ENCODE peak calls at places on chromosomes 7 and 10, in six cellular contexts. One of them, this sample, is unnamed.

GRCh38 chr10:50347394-50347802 is 96.1 kb upstream of the ASAH2 start:
- DNase-seq in bronchial epithelial cell: no peak
- DNase-seq in endothelial cell: no peak
- DNase-seq in AG09309: no peak
- DNase-seq in RWPE2: no peak
- DNase-seq in RWPE1: no peak
- DNase-seq in this sample: no peak

GRCh38 chr10:122363722-122364463 is 10.6 kb upstream of the PLEKHA1 start:
- DNase-seq in RWPE2: no peak
- DNase-seq in bronchial epithelial cell: peak
- DNase-seq in AG09309: no peak
- DNase-seq in endothelial cell: no peak
- DNase-seq in RWPE1: peak
- DNase-seq in this sample: no peak

GRCh38 chr10:12397147-12397896 is 48.0 kb downstream of the CAMK1D start:
- DNase-seq in RWPE1: no peak
- DNase-seq in RWPE2: no peak
- DNase-seq in AG09309: no peak
- DNase-seq in endothelial cell: no peak
- DNase-seq in bronchial epithelial cell: no peak
- DNase-seq in this sample: no peak

GRCh38 chr10:1472605-1473004 is 264.7 kb downstream of the ADARB2 start:
- DNase-seq in endothelial cell: no peak
- DNase-seq in RWPE2: no peak
- DNase-seq in AG09309: no peak
- DNase-seq in bronchial epithelial cell: no peak
- DNase-seq in RWPE1: no peak
- DNase-seq in this sample: no peak

GRCh38 chr7:43522406-43523156 is 60.3 kb upstream of the STK17A start:
- DNase-seq in endothelial cell: no peak
- DNase-seq in bronchial epithelial cell: peak
- DNase-seq in AG09309: peak
- DNase-seq in RWPE2: no peak
- DNase-seq in RWPE1: peak
- DNase-seq in this sample: no peak

GRCh38 chr10:74189999-74190421 is 39.0 kb downstream of the ADK start:
- DNase-seq in endothelial cell: no peak
- DNase-seq in RWPE2: no peak
- DNase-seq in RWPE1: peak
- DNase-seq in bronchial epithelial cell: peak
- DNase-seq in AG09309: peak
- DNase-seq in this sample: peak

GRCh38 chr7:149002604-149003003 is 25.7 kb downstream of the PDIA4 start:
- DNase-seq in RWPE2: no peak
- DNase-seq in bronchial epithelial cell: no peak
- DNase-seq in RWPE1: no peak
- DNase-seq in endothelial cell: no peak
- DNase-seq in AG09309: no peak
- DNase-seq in this sample: no peak

GRCh38 chr7:135784013-135784412 is 35.4 kb upstream of the FAM180A start:
- DNase-seq in bronchial epithelial cell: no peak
- DNase-seq in RWPE1: no peak
- DNase-seq in AG09309: no peak
- DNase-seq in RWPE2: no peak
- DNase-seq in endothelial cell: no peak
- DNase-seq in this sample: no peak

GRCh38 chr10:12966067-12966466 is 35.4 kb downstream of the CCDC3 start:
- DNase-seq in AG09309: no peak
- DNase-seq in bronchial epithelial cell: no peak
- DNase-seq in endothelial cell: no peak
- DNase-seq in RWPE2: no peak
- DNase-seq in RWPE1: no peak
- DNase-seq in this sample: no peak

GRCh38 chr7:136146925-136147324 is 169.8 kb upstream of the MTPN start:
- DNase-seq in endothelial cell: no peak
- DNase-seq in RWPE2: no peak
- DNase-seq in RWPE1: no peak
- DNase-seq in bronchial epithelial cell: no peak
- DNase-seq in AG09309: no peak
- DNase-seq in this sample: no peak

GRCh38 chr7:47514818-47515217 is 67.1 kb downstream of the TNS3 start:
- DNase-seq in bronchial epithelial cell: no peak
- DNase-seq in endothelial cell: no peak
- DNase-seq in AG09309: no peak
- DNase-seq in RWPE2: no peak
- DNase-seq in RWPE1: no peak
- DNase-seq in this sample: no peak

GRCh38 chr7:150374472-150374871 is 4.7 kb upstream of the ZNF775 start:
- DNase-seq in bronchial epithelial cell: no peak
- DNase-seq in AG09309: no peak
- DNase-seq in RWPE1: no peak
- DNase-seq in RWPE2: no peak
- DNase-seq in endothelial cell: no peak
- DNase-seq in this sample: no peak

GRCh38 chr10:51743146-51743545 is 43.8 kb upstream of the CSTF2T start:
- DNase-seq in RWPE2: no peak
- DNase-seq in bronchial epithelial cell: no peak
- DNase-seq in endothelial cell: no peak
- DNase-seq in RWPE1: no peak
- DNase-seq in AG09309: no peak
- DNase-seq in this sample: no peak

GRCh38 chr10:73432646-73433537 is 469 bp downstream of the MSS51 start:
- DNase-seq in endothelial cell: no peak
- DNase-seq in RWPE2: no peak
- DNase-seq in AG09309: no peak
- DNase-seq in RWPE1: no peak
- DNase-seq in bronchial epithelial cell: peak
- DNase-seq in this sample: no peak

GRCh38 chr7:109963741-109964140 is 1127.2 kb upstream of the LRRN3 start:
- DNase-seq in RWPE1: no peak
- DNase-seq in bronchial epithelial cell: peak
- DNase-seq in RWPE2: no peak
- DNase-seq in endothelial cell: no peak
- DNase-seq in AG09309: no peak
- DNase-seq in this sample: no peak

GRCh38 chr10:61262486-61263261 is 190.5 kb downstream of the TMEM26 start:
- DNase-seq in bronchial epithelial cell: peak
- DNase-seq in RWPE1: no peak
- DNase-seq in AG09309: peak
- DNase-seq in RWPE2: no peak
- DNase-seq in endothelial cell: no peak
- DNase-seq in this sample: no peak

GRCh38 chr10:96370575-96371157 is 11.9 kb upstream of the OPALIN start:
- DNase-seq in RWPE2: no peak
- DNase-seq in endothelial cell: peak
- DNase-seq in RWPE1: peak
- DNase-seq in bronchial epithelial cell: peak
- DNase-seq in AG09309: no peak
- DNase-seq in this sample: no peak

GRCh38 chr7:102146122-102146521 is 140.5 kb upstream of the SH2B2 start:
- DNase-seq in AG09309: no peak
- DNase-seq in RWPE2: no peak
- DNase-seq in bronchial epithelial cell: no peak
- DNase-seq in endothelial cell: no peak
- DNase-seq in RWPE1: no peak
- DNase-seq in this sample: no peak

GRCh38 chr10:43204394-43204942 is 62.4 kb downstream of the RASGEF1A start:
- DNase-seq in endothelial cell: peak
- DNase-seq in RWPE2: no peak
- DNase-seq in bronchial epithelial cell: no peak
- DNase-seq in AG09309: no peak
- DNase-seq in RWPE1: no peak
- DNase-seq in this sample: no peak

GRCh38 chr10:43202657-43203490 is 64.0 kb downstream of the RASGEF1A start:
- DNase-seq in RWPE2: peak
- DNase-seq in RWPE1: peak
- DNase-seq in endothelial cell: peak
- DNase-seq in bronchial epithelial cell: peak
- DNase-seq in AG09309: no peak
- DNase-seq in this sample: no peak

GRCh38 chr10:43204943-43205671 is 61.8 kb downstream of the RASGEF1A start:
- DNase-seq in RWPE2: peak
- DNase-seq in AG09309: no peak
- DNase-seq in bronchial epithelial cell: peak
- DNase-seq in RWPE1: peak
- DNase-seq in endothelial cell: peak
- DNase-seq in this sample: no peak

GRCh38 chr10:43202224-43202656 is 64.0 kb downstream of the CSGALNACT2 start:
- DNase-seq in RWPE1: no peak
- DNase-seq in bronchial epithelial cell: peak
- DNase-seq in RWPE2: no peak
- DNase-seq in AG09309: no peak
- DNase-seq in endothelial cell: peak
- DNase-seq in this sample: no peak

GRCh38 chr10:43203491-43204393 is 63.1 kb downstream of the RASGEF1A start:
- DNase-seq in AG09309: no peak
- DNase-seq in bronchial epithelial cell: peak
- DNase-seq in RWPE2: peak
- DNase-seq in endothelial cell: peak
- DNase-seq in RWPE1: peak
- DNase-seq in this sample: no peak
- TF ChIP-seq CTCF in AG09309: no peak
- TF ChIP-seq CTCF in bronchial epithelial cell: peak
- TF ChIP-seq CTCF in RWPE2: no peak
- TF ChIP-seq CTCF in endothelial cell: peak
- TF ChIP-seq CTCF in RWPE1: no peak
- TF ChIP-seq CTCF in this sample: peak

DNA sequence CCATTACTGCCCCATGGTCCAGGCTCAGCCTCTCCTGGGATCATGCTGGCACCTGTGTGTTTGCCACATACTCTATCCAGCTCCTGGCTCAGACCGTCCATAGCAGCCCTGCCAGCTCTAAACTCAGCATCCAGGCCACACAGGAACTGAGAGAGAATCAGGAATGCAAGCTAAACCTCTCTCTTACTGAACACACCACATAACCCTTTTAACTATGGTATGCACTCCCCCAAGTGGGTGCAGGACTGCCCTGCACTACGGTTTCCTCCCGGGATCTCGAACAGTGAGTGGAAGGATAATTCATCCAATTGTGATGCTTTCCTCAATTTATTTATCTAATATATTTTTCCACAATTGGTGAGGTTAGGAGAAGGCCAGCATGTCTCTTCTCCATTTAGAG is 17.1 kb upstream of the ZNF800 start:
- DNase-seq in bronchial epithelial cell: no peak
- DNase-seq in RWPE1: no peak
- DNase-seq in AG09309: no peak
- DNase-seq in RWPE2: no peak
- DNase-seq in endothelial cell: no peak
- DNase-seq in this sample: no peak
- TF ChIP-seq CTCF in bronchial epithelial cell: no peak
- TF ChIP-seq CTCF in RWPE1: no peak
- TF ChIP-seq CTCF in AG09309: peak
- TF ChIP-seq CTCF in RWPE2: no peak
- TF ChIP-seq CTCF in endothelial cell: no peak
- TF ChIP-seq CTCF in this sample: no peak

DNA sequence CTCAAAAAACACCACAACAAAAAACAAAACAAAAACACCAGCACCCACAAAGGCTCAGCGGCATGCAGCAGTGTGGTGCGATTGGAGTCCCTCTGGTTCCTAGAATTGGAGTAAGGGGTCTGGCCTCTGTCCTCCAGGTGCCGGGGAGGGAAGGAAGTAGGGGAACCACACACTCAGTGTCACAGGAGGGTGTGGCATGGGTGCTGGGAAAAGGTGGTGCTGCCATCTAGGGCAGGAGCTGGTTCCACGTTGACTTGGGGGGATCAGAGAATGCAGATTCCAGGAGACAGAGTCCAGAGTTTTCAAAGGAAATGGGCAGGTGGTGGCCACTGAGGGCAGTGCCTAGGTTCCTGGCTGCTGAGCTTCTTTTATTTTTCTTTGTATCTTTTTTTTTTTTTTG is 19.8 kb upstream of the WIPI2 start:
- DNase-seq in RWPE1: no peak
- DNase-seq in RWPE2: no peak
- DNase-seq in endothelial cell: no peak
- DNase-seq in AG09309: no peak
- DNase-seq in bronchial epithelial cell: no peak
- DNase-seq in this sample: no peak
- TF ChIP-seq CTCF in RWPE1: no peak
- TF ChIP-seq CTCF in RWPE2: no peak
- TF ChIP-seq CTCF in endothelial cell: no peak
- TF ChIP-seq CTCF in AG09309: no peak
- TF ChIP-seq CTCF in bronchial epithelial cell: no peak
- TF ChIP-seq CTCF in this sample: no peak

GRCh38 chr10:121070257-121070656 is 219.1 kb downstream of the WDR11 start:
- DNase-seq in bronchial epithelial cell: peak
- DNase-seq in endothelial cell: peak
- DNase-seq in RWPE1: no peak
- DNase-seq in RWPE2: no peak
- DNase-seq in AG09309: no peak
- DNase-seq in this sample: no peak
- TF ChIP-seq CTCF in bronchial epithelial cell: peak
- TF ChIP-seq CTCF in endothelial cell: peak
- TF ChIP-seq CTCF in RWPE1: no peak
- TF ChIP-seq CTCF in RWPE2: no peak
- TF ChIP-seq CTCF in AG09309: no peak
- TF ChIP-seq CTCF in this sample: peak

GRCh38 chr7:115218076-115218475 is 296.2 kb downstream of the MDFIC start:
- DNase-seq in RWPE2: no peak
- DNase-seq in bronchial epithelial cell: peak
- DNase-seq in AG09309: no peak
- DNase-seq in RWPE1: no peak
- DNase-seq in endothelial cell: no peak
- DNase-seq in this sample: no peak

GRCh38 chr7:115221484-115221883 is 299.6 kb downstream of the MDFIC start:
- DNase-seq in bronchial epithelial cell: peak
- DNase-seq in AG09309: peak
- DNase-seq in RWPE2: no peak
- DNase-seq in endothelial cell: no peak
- DNase-seq in RWPE1: no peak
- DNase-seq in this sample: no peak

GRCh38 chr7:115216652-115217051 is 294.8 kb downstream of the MDFIC start:
- DNase-seq in RWPE2: no peak
- DNase-seq in endothelial cell: no peak
- DNase-seq in RWPE1: no peak
- DNase-seq in bronchial epithelial cell: no peak
- DNase-seq in AG09309: no peak
- DNase-seq in this sample: no peak

DNA sequence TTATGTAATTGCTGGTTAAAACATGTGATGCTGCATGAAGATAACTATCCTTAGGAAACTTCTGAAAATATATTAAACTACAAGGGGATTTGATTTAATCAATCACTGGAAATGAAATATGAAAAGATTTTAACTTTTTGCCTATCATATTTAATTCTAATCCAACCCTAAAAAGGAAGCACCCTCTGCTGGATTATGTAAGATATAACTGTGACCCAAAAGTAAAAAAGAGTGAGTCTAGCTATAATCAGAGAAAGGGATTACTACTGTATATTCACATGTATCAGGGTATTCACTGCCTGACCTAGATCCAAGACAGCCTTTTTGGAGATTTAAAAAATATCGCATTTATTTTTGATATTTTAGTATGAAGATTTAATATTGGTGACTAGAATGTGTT is 295.5 kb downstream of the MDFIC start:
- DNase-seq in AG09309: no peak
- DNase-seq in endothelial cell: no peak
- DNase-seq in bronchial epithelial cell: peak
- DNase-seq in RWPE2: no peak
- DNase-seq in RWPE1: peak
- DNase-seq in this sample: no peak
- TF ChIP-seq CTCF in AG09309: peak
- TF ChIP-seq CTCF in endothelial cell: peak
- TF ChIP-seq CTCF in bronchial epithelial cell: no peak
- TF ChIP-seq CTCF in RWPE2: peak
- TF ChIP-seq CTCF in RWPE1: peak
- TF ChIP-seq CTCF in this sample: no peak